ENCODE peak calls at places on chromosomes 13 and 19, in eight cellular contexts. G is lower lobe of right lung, K is A549, R is RWPE1, J is neural crest cell, X is osteoblast, Z is astrocyte, I is WTC11. D is an unnamed sample.
A peak's percentile ranks its signal among the peaks of the same experiment; 100 is the strongest.

GRCh38 chr13:94674609-94675348 is 37.6 kb downstream of the SOX21 start:
- DNase-seq in I (peak; percentile 78), R (peak; percentile 48), J (peak; percentile 72), X (peak; percentile 55), K (peak; percentile 66), G (no peak), Z (peak; percentile 6), D (peak; percentile 64)

GRCh38 chr13:111521030-111521429 is 200.6 kb downstream of the TEX29 start:
- DNase-seq in X (no peak), J (no peak), G (peak; percentile 30), R (no peak), Z (no peak), K (no peak), I (no peak), D (no peak)

GRCh38 chr13:27774169-27774568 is 18.1 kb upstream of the GSX1 start:
- DNase-seq in R (no peak), G (no peak), K (no peak), X (no peak), Z (no peak), I (no peak), J (no peak), D (no peak)

GRCh38 chr13:84192125-84192524 is 309.9 kb upstream of the SLITRK1 start:
- DNase-seq in R (peak; percentile 54), I (no peak), J (no peak), Z (peak; percentile 98), X (no peak), G (no peak), K (no peak), D (no peak)

GRCh38 chr13:91572944-91573535 is 174.6 kb downstream of the GPC5 start:
- DNase-seq in G (no peak), X (no peak), K (no peak), R (no peak), I (no peak), J (no peak), Z (peak; percentile 23), D (no peak)

GRCh38 chr13:27110056-27110746 is 61.4 kb downstream of the USP12 start:
- DNase-seq in X (no peak), G (no peak), I (no peak), R (no peak), J (no peak), K (no peak), Z (no peak), D (no peak)

GRCh38 chr13:49367640-49368431 is 76.0 kb downstream of the CAB39L start:
- DNase-seq in Z (peak; percentile 18), R (no peak), I (no peak), K (no peak), X (peak; percentile 48), G (no peak), J (no peak), D (no peak)

GRCh38 chr19:1074512-1075283 is 7.7 kb downstream of the ARHGAP45 start:
- DNase-seq in R (peak; percentile 82), G (peak; percentile 97), Z (no peak), J (no peak), I (no peak), K (peak; percentile 74), X (no peak), D (no peak)

GRCh38 chr13:105346141-105346766 is 1189.2 kb downstream of the EFNB2 start:
- DNase-seq in J (no peak), G (no peak), K (peak; percentile 33), I (no peak), Z (peak; percentile 92), R (peak; percentile 60), X (no peak), D (no peak)

GRCh38 chr13:83065136-83065535 is 817.1 kb downstream of the SLITRK1 start:
- DNase-seq in J (no peak), Z (peak; percentile 86), R (peak; percentile 0), X (peak; percentile 27), G (no peak), I (no peak), K (no peak), D (no peak)

GRCh38 chr19:5217171-5217570 is 123.4 kb downstream of the PTPRS start:
- DNase-seq in Z (no peak), X (peak; percentile 25), J (no peak), K (no peak), R (no peak), I (no peak), G (no peak), D (no peak)

GRCh38 chr19:49497047-49497789 is 984 bp downstream of the RPS11 start:
- DNase-seq in J (no peak), K (peak; percentile 79), Z (no peak), I (peak; percentile 52), X (peak; percentile 94), G (peak; percentile 89), R (peak; percentile 56), D (peak; percentile 54)

GRCh38 chr13:105471683-105472082 is 1063.8 kb downstream of the EFNB2 start:
- DNase-seq in Z (peak; percentile 32), X (no peak), R (no peak), J (no peak), K (no peak), I (no peak), G (no peak), D (no peak)

GRCh38 chr13:113084094-113084942 is 21.3 kb upstream of the F7 start:
- DNase-seq in K (no peak), J (no peak), I (no peak), G (peak; percentile 21), Z (no peak), X (no peak), R (no peak), D (peak; percentile 4)
- TF ChIP-seq CTCF in K (no peak), J (peak; percentile 41), I (no peak), G (no peak), Z (no peak), X (no peak), R (no peak), D (peak; percentile 23)

DNA sequence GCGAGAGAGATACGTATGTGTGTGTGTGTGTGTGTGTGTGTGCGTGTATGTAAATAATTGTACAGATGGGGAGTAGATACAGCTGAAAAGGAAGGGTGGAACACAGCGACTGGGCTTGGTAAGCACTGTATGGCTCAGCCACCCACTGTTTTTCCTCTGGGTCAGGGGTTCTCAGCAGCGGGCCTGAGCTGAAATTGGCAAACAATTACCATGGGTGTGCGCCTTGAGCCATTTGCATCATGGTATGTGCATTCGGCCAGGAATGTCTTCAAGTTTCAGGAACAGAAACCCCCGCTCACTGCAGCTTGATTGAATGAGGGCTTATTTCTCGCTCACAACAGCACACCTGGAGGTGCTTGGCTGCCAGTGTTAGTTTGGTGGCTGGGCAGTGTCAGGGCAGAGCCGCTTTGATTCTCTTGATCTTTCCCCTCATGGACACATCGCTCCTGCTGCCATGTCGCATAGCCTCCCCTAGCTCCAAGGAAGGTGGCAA is 126.7 kb downstream of the SIPA1L3 start:
- DNase-seq in G (no peak), K (no peak), J (no peak), R (no peak), X (no peak), Z (peak; percentile 77), I (peak; percentile 53), D (no peak)
- TF ChIP-seq CTCF in G (no peak), K (no peak), J (no peak), R (no peak), X (no peak), Z (no peak), I (no peak), D (no peak)

DNA sequence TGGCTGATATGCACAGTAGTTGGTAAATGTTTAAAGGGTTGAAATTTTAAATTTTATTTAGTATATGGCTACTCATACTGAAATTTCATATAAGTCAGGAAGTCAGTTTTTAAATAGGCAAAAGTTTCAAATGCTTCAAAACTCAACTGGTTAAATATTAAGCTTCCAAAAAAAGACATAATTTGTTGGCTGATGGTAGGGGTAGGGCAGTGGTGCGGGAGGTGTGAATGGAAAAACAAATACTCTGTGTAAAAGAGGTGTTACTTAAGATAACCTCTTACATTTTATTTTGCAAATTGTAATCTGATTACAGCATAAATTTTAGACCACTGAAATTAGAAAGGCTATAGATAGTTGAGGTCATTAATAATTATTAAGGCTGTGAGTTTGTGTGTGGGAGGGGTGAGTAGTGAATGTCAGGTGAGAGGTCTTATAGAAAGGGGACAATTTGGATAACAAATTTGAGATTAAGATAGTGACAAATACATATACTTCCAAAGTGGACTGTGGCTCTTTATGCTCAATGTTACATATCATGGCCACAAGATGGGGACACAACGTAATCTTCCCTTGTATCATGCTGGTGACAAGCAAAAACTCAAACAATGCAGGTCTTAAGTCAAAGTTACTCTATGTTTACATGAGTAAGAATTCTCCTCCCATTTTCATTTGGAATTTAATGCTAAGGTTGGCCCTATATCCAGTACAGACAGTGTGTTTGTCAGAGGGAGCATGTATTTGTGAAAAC is 36.6 kb upstream of the OXGR1 start:
- DNase-seq in K (peak; percentile 69), R (peak; percentile 25), I (no peak), Z (peak; percentile 52), X (peak; percentile 61), J (no peak), G (no peak), D (no peak)
- TF ChIP-seq CTCF in K (peak; percentile 38), R (peak; percentile 23), I (no peak), Z (peak; percentile 44), X (peak; percentile 37), J (peak; percentile 67), G (no peak), D (peak; percentile 20)

DNA sequence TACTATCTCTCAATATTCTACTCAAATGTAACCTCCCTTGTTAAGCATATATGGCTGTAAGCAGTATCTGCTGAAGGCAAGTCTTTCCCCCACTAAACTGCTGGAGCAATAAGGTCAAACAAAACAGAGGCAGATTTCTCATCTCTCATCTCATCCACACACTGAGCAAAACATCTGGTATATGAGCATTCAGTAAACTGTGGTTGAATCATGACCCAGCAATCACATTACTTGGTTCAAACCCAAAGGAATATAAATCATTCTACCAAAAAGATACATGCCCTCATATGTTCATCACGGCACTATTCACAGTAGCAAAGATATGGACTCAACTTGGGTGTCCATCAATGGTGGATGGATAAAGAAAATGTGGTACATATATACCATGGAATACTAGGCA is 344.4 kb downstream of the SUCLA2 start:
- DNase-seq in Z (no peak), R (no peak), G (no peak), I (no peak), X (no peak), J (no peak), K (no peak), D (no peak)
- TF ChIP-seq CTCF in Z (no peak), R (no peak), G (no peak), I (no peak), X (no peak), J (no peak), K (no peak), D (no peak)

DNA sequence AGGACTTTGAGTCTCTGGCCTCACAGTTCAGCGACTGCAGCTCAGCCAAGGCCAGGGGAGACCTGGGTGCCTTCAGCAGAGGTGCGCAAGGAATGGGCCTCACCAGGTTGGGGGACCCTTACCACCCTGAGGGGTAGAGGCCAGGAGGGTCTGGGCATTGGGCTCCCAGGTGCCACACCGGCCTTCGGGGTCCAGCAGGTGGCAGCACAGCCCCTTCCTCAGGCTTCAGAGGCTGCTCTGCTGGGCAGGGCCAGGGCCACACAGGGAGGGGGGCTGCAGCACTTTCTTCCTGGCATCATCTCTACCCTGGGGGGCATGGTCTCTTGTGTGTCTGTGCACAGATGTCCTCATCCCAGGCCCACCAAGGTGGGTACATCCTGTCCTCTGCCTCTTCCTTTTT is 12.9 kb downstream of the PIN1 start:
- DNase-seq in J (no peak), I (peak; percentile 77), Z (no peak), X (no peak), R (no peak), K (no peak), G (no peak), D (peak; percentile 76)
- TF ChIP-seq CTCF in J (peak; percentile 58), I (peak; percentile 63), Z (peak; percentile 9), X (peak; percentile 27), R (peak; percentile 24), K (peak; percentile 28), G (peak; percentile 30), D (peak; percentile 76)

D was measured in glutamatergic neuron.